ENCODE peak calls at places on chromosomes 5 and 9, in four cellular contexts. L is cerebellar cortex, Q is GM23338, H is fibroblast of the aortic adventitia. U is an unnamed sample.

GRCh38 chr5:153425914-153426313 is 64.6 kb upstream of the GRIA1 start:
- DNase-seq in L (no peak), Q (peak), H (no peak), U (no peak)

GRCh38 chr5:81789033-81789432 is 38.1 kb upstream of the SSBP2 start:
- DNase-seq in L (no peak), Q (no peak), H (no peak), U (no peak)

GRCh38 chr9:3507395-3508077 is 18.3 kb downstream of the RFX3 start:
- DNase-seq in L (no peak), Q (no peak), H (no peak), U (peak)

GRCh38 chr9:135906291-135907005 is 898 bp downstream of the CAMSAP1 start:
- DNase-seq in L (peak), Q (no peak), H (peak), U (peak)

GRCh38 chr5:159737263-159737662 is 179.0 kb upstream of the ADRA1B start:
- DNase-seq in L (no peak), Q (no peak), H (no peak), U (no peak)

GRCh38 chr5:169716287-169716686 is 79.2 kb downstream of the DOCK2 start:
- DNase-seq in L (no peak), Q (no peak), H (peak), U (no peak)

GRCh38 chr5:94545870-94546625 is 72.4 kb downstream of the KIAA0825 start:
- DNase-seq in L (no peak), Q (no peak), H (no peak), U (peak)

GRCh38 chr5:72558383-72558782 is 51.2 kb upstream of the ZNF366 start:
- DNase-seq in L (peak), Q (no peak), H (peak), U (no peak)

GRCh38 chr9:93681316-93682154 is 105.2 kb downstream of the PHF2 start:
- DNase-seq in L (no peak), Q (no peak), H (no peak), U (no peak)

GRCh38 chr9:97284798-97285197 is 22.7 kb upstream of the CCDC180 start:
- DNase-seq in L (no peak), Q (no peak), H (no peak), U (no peak)

GRCh38 chr5:95718203-95718602 is 12.9 kb upstream of the RHOBTB3 start:
- DNase-seq in L (no peak), Q (no peak), H (no peak), U (no peak)

GRCh38 chr5:15027764-15028163 is 156.2 kb upstream of the ANKH start:
- DNase-seq in L (no peak), Q (no peak), H (no peak), U (no peak)

GRCh38 chr5:61277781-61278180 is 54.3 kb upstream of the ZSWIM6 start:
- DNase-seq in L (no peak), Q (no peak), H (no peak), U (no peak)

GRCh38 chr9:92561374-92562329 is 25.9 kb upstream of the ECM2 start:
- DNase-seq in L (no peak), Q (no peak), H (peak), U (no peak)

U was measured in Ammon's horn.